ENCODE peak calls at places on chromosomes 5 and 9, in seven cellular contexts. D is BE2C, I is AG09309, U is uterus, M is cardiac muscle cell, S is mucosa of descending colon, B is HCT116. Q is an unnamed sample.

GRCh38 chr9:129597355-129598088 is 23.4 kb downstream of the C9orf50 start:
- DNase-seq in D (no peak), I (no peak), U (peak; percentile 73), M (peak; percentile 71), S (peak; percentile 64), B (peak; percentile 86), Q (peak; percentile 87)

GRCh38 chr5:145921211-145921610 is 15.2 kb upstream of the SH3RF2 start:
- DNase-seq in D (no peak), I (no peak), U (no peak), M (no peak), S (no peak), B (no peak), Q (no peak)

GRCh38 chr5:150488519-150489357 is 19.2 kb upstream of the NDST1 start:
- DNase-seq in D (peak; percentile 34), I (peak; percentile 62), U (peak; percentile 63), M (no peak), S (no peak), B (no peak), Q (peak; percentile 63)

GRCh38 chr5:83095163-83095972 is 18.0 kb downstream of the XRCC4 start:
- DNase-seq in D (no peak), I (no peak), U (no peak), M (peak; percentile 23), S (no peak), B (no peak), Q (no peak)

GRCh38 chr9:33137271-33137670 is 29.9 kb downstream of the B4GALT1 start:
- DNase-seq in D (no peak), I (no peak), U (no peak), M (no peak), S (no peak), B (no peak), Q (no peak)

GRCh38 chr9:124164800-124165199 is 92.9 kb upstream of the NEK6 start:
- DNase-seq in D (no peak), I (no peak), U (no peak), M (no peak), S (no peak), B (no peak), Q (no peak)

GRCh38 chr5:132110195-132110594 is 36.6 kb downstream of the CSF2 start:
- DNase-seq in D (no peak), I (no peak), U (no peak), M (no peak), S (no peak), B (no peak), Q (no peak)

GRCh38 chr9:3385871-3386270 is 139.9 kb downstream of the RFX3 start:
- DNase-seq in D (no peak), I (no peak), U (no peak), M (no peak), S (no peak), B (no peak), Q (no peak)

GRCh38 chr5:126857472-126858410 is 80.8 kb downstream of the LMNB1 start:
- DNase-seq in D (no peak), I (no peak), U (peak; percentile 69), M (no peak), S (no peak), B (no peak), Q (peak; percentile 61)

GRCh38 chr5:56440871-56441740 is 208.0 kb upstream of the ANKRD55 start:
- DNase-seq in D (no peak), I (no peak), U (peak; percentile 59), M (no peak), S (peak; percentile 26), B (no peak), Q (peak; percentile 95)

GRCh38 chr5:157222506-157223230 is 42.0 kb downstream of the ITK start:
- DNase-seq in D (no peak), I (peak; percentile 64), U (no peak), M (no peak), S (no peak), B (no peak), Q (peak; percentile 63)

GRCh38 chr9:107750741-107751521 is 261.4 kb upstream of the KLF4 start:
- DNase-seq in D (no peak), I (peak; percentile 98), U (peak; percentile 95), M (no peak), S (peak; percentile 65), B (peak; percentile 81), Q (peak; percentile 98)

GRCh38 chr9:109017493-109017892 is 4.2 kb upstream of the CTNNAL1 start:
- DNase-seq in D (no peak), I (no peak), U (no peak), M (no peak), S (no peak), B (no peak), Q (no peak)

GRCh38 chr9:93699650-93700049 is 123.3 kb downstream of the PHF2 start:
- DNase-seq in D (no peak), I (no peak), U (no peak), M (no peak), S (no peak), B (no peak), Q (no peak)

GRCh38 chr9:82597225-82598158 is 465.4 kb downstream of the RASEF start:
- DNase-seq in D (peak; percentile 55), I (no peak), U (no peak), M (no peak), S (no peak), B (no peak), Q (peak; percentile 48)

GRCh38 chr5:112097768-112098167 is 321.3 kb downstream of the EPB41L4A start:
- DNase-seq in D (no peak), I (no peak), U (no peak), M (no peak), S (no peak), B (no peak), Q (no peak)

DNA sequence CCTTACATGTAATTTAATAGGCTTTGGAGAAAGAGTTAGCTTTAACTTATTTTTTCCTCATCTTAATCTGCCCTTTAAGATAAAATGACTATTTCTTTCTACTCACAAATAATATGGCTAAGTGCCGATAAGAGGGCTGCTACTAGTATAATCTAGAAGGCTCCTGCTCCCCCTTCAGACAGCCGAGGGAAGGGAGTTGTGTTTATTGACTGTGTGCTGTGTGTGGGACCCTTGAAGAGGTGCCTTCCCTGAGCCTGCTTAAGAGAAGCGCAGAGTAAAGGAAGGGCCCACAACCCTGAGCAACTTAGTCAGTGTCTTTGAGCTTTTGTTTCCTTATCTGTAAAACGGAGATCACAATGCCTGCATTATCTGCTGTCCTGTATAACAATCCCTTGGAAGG is 28.1 kb upstream of the CKMT2 start:
- DNase-seq in D (no peak), I (no peak), U (no peak), M (no peak), S (no peak), B (no peak), Q (no peak)
- TF ChIP-seq CTCF in D (peak; percentile 33), I (no peak), U (no peak), M (peak; percentile 4), S (no peak), B (no peak), Q (peak; percentile 17)

DNA sequence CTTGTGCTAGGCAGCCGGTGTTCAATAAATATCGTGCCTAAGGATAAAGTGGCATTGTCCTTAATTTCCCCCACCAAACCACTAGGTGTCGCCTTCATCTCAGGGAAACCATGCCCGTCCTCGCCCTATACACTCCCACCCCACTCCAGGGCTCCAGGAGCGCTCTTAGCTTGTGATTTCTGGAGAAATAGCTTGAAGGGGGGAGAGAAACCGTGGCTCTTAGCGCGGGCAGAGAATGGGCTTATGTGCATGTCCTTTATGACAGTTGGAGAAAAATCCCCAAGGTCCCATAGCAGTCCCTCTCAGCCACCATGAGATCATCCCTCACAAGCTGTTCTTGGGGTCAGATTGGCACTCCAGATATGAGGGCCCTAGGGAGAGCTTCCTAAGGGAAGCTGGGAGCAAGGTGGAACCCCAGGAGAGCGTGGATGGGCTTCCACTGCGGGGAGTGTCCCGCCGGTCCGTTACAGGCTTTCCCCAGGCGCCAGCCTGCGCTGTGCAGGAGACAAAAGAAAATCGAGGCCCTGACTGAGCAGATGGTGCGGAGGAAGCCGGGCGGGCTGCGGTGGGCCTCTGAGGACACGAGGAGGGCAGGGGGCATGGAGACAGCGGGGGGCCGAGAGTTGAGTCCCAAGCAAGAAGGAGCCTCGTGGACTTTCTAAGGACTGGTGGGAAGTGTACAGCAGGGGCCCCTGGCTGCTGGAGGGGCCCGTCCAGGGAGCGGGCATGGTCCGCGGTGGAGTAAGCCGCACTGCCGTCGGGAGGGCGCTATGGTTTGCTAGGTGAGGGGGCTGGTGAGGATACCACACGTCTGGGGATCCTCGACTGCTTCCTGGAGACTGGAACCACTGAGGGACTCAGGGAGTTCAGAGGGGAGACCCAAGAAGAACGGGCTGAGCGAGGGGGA is 753 bp upstream of the NPR2 start:
- DNase-seq in D (peak; percentile 85), I (peak; percentile 55), U (peak; percentile 86), M (peak; percentile 88), S (peak; percentile 74), B (no peak), Q (peak; percentile 92)
- H3K4me3 ChIP-seq in D (peak overlapping the region; percentile 39), I (peak overlapping the region; percentile 28), U (peak overlapping the region; percentile 47), M (peak overlapping the region; percentile 20), S (no peak overlapping the region), B (no peak overlapping the region), Q (peak overlapping the region; percentile 63)

GRCh38 chr5:109690456-109691247 is 925 bp downstream of the MAN2A1 start:
- DNase-seq in D (peak; percentile 68), I (peak; percentile 59), U (peak; percentile 82), M (peak; percentile 63), S (peak; percentile 81), B (peak; percentile 28), Q (peak; percentile 94)

GRCh38 chr5:109692852-109693251 is 3.1 kb downstream of the MAN2A1 start:
- DNase-seq in D (no peak), I (no peak), U (no peak), M (no peak), S (no peak), B (no peak), Q (no peak)

GRCh38 chr5:109689740-109690455 is at the start of gene MAN2A1:
- DNase-seq in D (peak; percentile 80), I (no peak), U (peak; percentile 70), M (peak; percentile 73), S (peak; percentile 87), B (peak; percentile 22), Q (peak; percentile 69)

GRCh38 chr5:109692011-109692410 is 2.3 kb downstream of the MAN2A1 start:
- DNase-seq in D (no peak), I (no peak), U (no peak), M (peak; percentile 61), S (no peak), B (no peak), Q (peak; percentile 76)

GRCh38 chr5:109691248-109691574 is 1.5 kb downstream of the MAN2A1 start:
- DNase-seq in D (no peak), I (no peak), U (no peak), M (no peak), S (no peak), B (no peak), Q (no peak)
- TF ChIP-seq CTCF in D (no peak), I (no peak), U (no peak), M (no peak), S (no peak), B (peak; percentile 2), Q (no peak)

GRCh38 chr5:151682240-151682639 is 4.5 kb downstream of the SPARC start:
- DNase-seq in D (no peak), I (no peak), U (no peak), M (no peak), S (no peak), B (no peak), Q (peak; percentile 43)

GRCh38 chr5:151682751-151683331 is 3.9 kb downstream of the SPARC start:
- DNase-seq in D (no peak), I (no peak), U (no peak), M (peak; percentile 49), S (no peak), B (no peak), Q (peak; percentile 62)

GRCh38 chr5:151679421-151680155 is 7.1 kb downstream of the SPARC start:
- DNase-seq in D (no peak), I (no peak), U (no peak), M (no peak), S (no peak), B (no peak), Q (peak; percentile 39)

GRCh38 chr5:151678713-151679112 is 8.0 kb downstream of the SPARC start:
- DNase-seq in D (no peak), I (no peak), U (no peak), M (no peak), S (no peak), B (no peak), Q (peak; percentile 21)

GRCh38 chr5:151680944-151681427 is 5.7 kb downstream of the SPARC start:
- DNase-seq in D (peak; percentile 32), I (no peak), U (no peak), M (peak; percentile 53), S (no peak), B (no peak), Q (peak; percentile 26)
- H3K4me3 ChIP-seq in D (no peak overlapping the region), I (peak overlapping the region; percentile 30), U (no peak overlapping the region), M (no peak overlapping the region), S (no peak overlapping the region), B (no peak overlapping the region), Q (peak overlapping the region; percentile 6)

Q was measured in choroid plexus epithelial cell.